ENCODE peak calls at places on chromosome 10, in ten cellular contexts. U is hepatocyte, N is AG10803, Z is heart right ventricle, F is uterus, G is fibroblast of pulmonary artery, K is astrocyte of the cerebellum, C is lower leg skin, S is astrocyte of the spinal cord, O is neural progenitor cell. J is an unnamed sample.

GRCh38 chr10:113499066-113499465 is 53.8 kb upstream of the HABP2 start:
- DNase-seq in U (no peak), N (peak), Z (no peak), F (no peak), G (no peak), K (no peak), C (no peak), S (no peak), O (no peak), J (no peak)

GRCh38 chr10:78745445-78745844 is 323.3 kb upstream of the ZMIZ1 start:
- DNase-seq in U (peak), N (no peak), Z (no peak), F (no peak), G (no peak), K (no peak), C (no peak), S (no peak), O (no peak), J (no peak)

GRCh38 chr10:51397695-51398094 is 301.7 kb downstream of the CSTF2T start:
- DNase-seq in U (peak), N (peak), Z (peak), F (peak), G (peak), K (peak), C (peak), S (peak), O (no peak), J (no peak)

GRCh38 chr10:85645097-85645496 is 721.5 kb downstream of the GRID1 start:
- DNase-seq in U (no peak), N (no peak), Z (no peak), F (no peak), G (no peak), K (no peak), C (no peak), S (peak), O (no peak), J (no peak)

GRCh38 chr10:15236340-15236739 is 67.8 kb upstream of the NMT2 start:
- DNase-seq in U (no peak), N (peak), Z (no peak), F (no peak), G (peak), K (no peak), C (no peak), S (peak), O (no peak), J (no peak)

GRCh38 chr10:93741367-93741766 is 16.4 kb upstream of the LGI1 start:
- DNase-seq in U (no peak), N (no peak), Z (no peak), F (no peak), G (no peak), K (no peak), C (no peak), S (no peak), O (no peak), J (no peak)

GRCh38 chr10:93383562-93383981 is 98.6 kb downstream of the MYOF start:
- DNase-seq in U (no peak), N (peak), Z (peak), F (no peak), G (peak), K (peak), C (no peak), S (peak), O (no peak), J (peak)

GRCh38 chr10:125060038-125060437 is 100.3 kb downstream of the CTBP2 start:
- DNase-seq in U (no peak), N (peak), Z (no peak), F (no peak), G (peak), K (no peak), C (no peak), S (peak), O (no peak), J (no peak)

GRCh38 chr10:76882245-76882644 is 755.4 kb downstream of the KCNMA1 start:
- DNase-seq in U (no peak), N (no peak), Z (no peak), F (no peak), G (no peak), K (no peak), C (no peak), S (no peak), O (no peak), J (no peak)

GRCh38 chr10:70503776-70504175 is 25.2 kb downstream of the PALD1 start:
- DNase-seq in U (no peak), N (no peak), Z (no peak), F (no peak), G (no peak), K (no peak), C (no peak), S (no peak), O (no peak), J (no peak)

GRCh38 chr10:79933961-79934360 is 14.9 kb downstream of the SFTPD start:
- DNase-seq in U (peak), N (no peak), Z (no peak), F (no peak), G (peak), K (no peak), C (no peak), S (no peak), O (no peak), J (no peak)

GRCh38 chr10:100562806-100563293 is 27.1 kb downstream of the HIF1AN start:
- DNase-seq in U (peak), N (peak), Z (no peak), F (no peak), G (peak), K (no peak), C (no peak), S (peak), O (peak), J (no peak)

GRCh38 chr10:484925-485661 is 204.4 kb downstream of the DIP2C start:
- DNase-seq in U (no peak), N (no peak), Z (no peak), F (no peak), G (no peak), K (no peak), C (no peak), S (peak), O (no peak), J (no peak)

GRCh38 chr10:110802551-110803238 is 69.0 kb upstream of the PDCD4 start:
- DNase-seq in U (peak), N (peak), Z (peak), F (peak), G (peak), K (peak), C (peak), S (peak), O (no peak), J (peak)

GRCh38 chr10:62183857-62184805 is 84.5 kb downstream of the RTKN2 start:
- DNase-seq in U (no peak), N (no peak), Z (no peak), F (no peak), G (no peak), K (no peak), C (no peak), S (no peak), O (no peak), J (no peak)

GRCh38 chr10:1297566-1298301 is 241.5 kb downstream of the WDR37 start:
- DNase-seq in U (no peak), N (no peak), Z (peak), F (no peak), G (no peak), K (no peak), C (no peak), S (no peak), O (peak), J (no peak)

GRCh38 chr10:78777466-78778256 is 291.1 kb upstream of the ZMIZ1 start:
- DNase-seq in U (peak), N (peak), Z (peak), F (peak), G (no peak), K (peak), C (peak), S (peak), O (no peak), J (no peak)

GRCh38 chr10:35884657-35885071 is 242.6 kb upstream of the FZD8 start:
- DNase-seq in U (peak), N (no peak), Z (no peak), F (no peak), G (no peak), K (no peak), C (no peak), S (no peak), O (peak), J (no peak)

GRCh38 chr10:30111340-30111980 is 52.1 kb upstream of the JCAD start:
- DNase-seq in U (no peak), N (peak), Z (no peak), F (no peak), G (peak), K (peak), C (no peak), S (peak), O (no peak), J (peak)

GRCh38 chr10:35089641-35090161 is 440 bp downstream of the CUL2 start:
- DNase-seq in U (peak), N (peak), Z (no peak), F (no peak), G (peak), K (no peak), C (peak), S (peak), O (peak), J (no peak)

GRCh38 chr10:107687702-107688101 is 523.2 kb upstream of the SORCS1 start:
- DNase-seq in U (no peak), N (no peak), Z (no peak), F (no peak), G (no peak), K (no peak), C (no peak), S (no peak), O (no peak), J (no peak)

GRCh38 chr10:132107211-132107946 is 41.6 kb downstream of the JAKMIP3 start:
- DNase-seq in U (no peak), N (no peak), Z (no peak), F (no peak), G (no peak), K (no peak), C (no peak), S (no peak), O (no peak), J (no peak)

GRCh38 chr10:20254078-20254477 is 437.8 kb downstream of the PLXDC2 start:
- DNase-seq in U (no peak), N (no peak), Z (peak), F (no peak), G (peak), K (peak), C (no peak), S (peak), O (no peak), J (no peak)

GRCh38 chr10:14282271-14282670 is 48.5 kb downstream of the FRMD4A start:
- DNase-seq in U (no peak), N (peak), Z (no peak), F (no peak), G (no peak), K (no peak), C (no peak), S (no peak), O (no peak), J (no peak)

GRCh38 chr10:118551535-118552100 is 43.8 kb downstream of the PRLHR start:
- DNase-seq in U (no peak), N (no peak), Z (no peak), F (no peak), G (no peak), K (no peak), C (no peak), S (no peak), O (no peak), J (no peak)

GRCh38 chr10:80569131-80569895 is 31.6 kb downstream of the SH2D4B start:
- DNase-seq in U (no peak), N (no peak), Z (no peak), F (no peak), G (no peak), K (no peak), C (no peak), S (no peak), O (no peak), J (no peak)

GRCh38 chr10:62381385-62382102 is 7.4 kb downstream of the ZNF365 start:
- DNase-seq in U (no peak), N (no peak), Z (no peak), F (no peak), G (no peak), K (no peak), C (no peak), S (no peak), O (no peak), J (no peak)

GRCh38 chr10:96529634-96530279 is 16.0 kb upstream of the TLL2 start:
- DNase-seq in U (no peak), N (no peak), Z (no peak), F (no peak), G (no peak), K (no peak), C (no peak), S (no peak), O (no peak), J (no peak)
- TF ChIP-seq CTCF in U (no peak), N (no peak), Z (no peak), F (no peak), G (no peak), K (no peak), C (no peak), S (no peak), O (no peak), J (no peak)

GRCh38 chr10:106661133-106661766 is 503.3 kb downstream of the SORCS1 start:
- DNase-seq in U (no peak), N (no peak), Z (no peak), F (no peak), G (no peak), K (no peak), C (no peak), S (no peak), O (no peak), J (no peak)
- H3K4me3 ChIP-seq in U (no peak), N (no peak), Z (no peak), F (no peak), G (no peak), K (no peak), C (no peak), S (no peak), O (no peak), J (no peak)

GRCh38 chr10:72328045-72328828 is 26.5 kb downstream of the DNAJB12 start:
- DNase-seq in U (peak), N (peak), Z (peak), F (peak), G (peak), K (no peak), C (no peak), S (peak), O (peak), J (no peak)
- TF ChIP-seq CTCF in U (peak), N (peak), Z (peak), F (peak), G (peak), K (peak), C (no peak), S (peak), O (peak), J (peak)

GRCh38 chr10:42836096-42836495 is 53.5 kb downstream of the BMS1 start:
- DNase-seq in U (no peak), N (no peak), Z (no peak), F (no peak), G (no peak), K (no peak), C (no peak), S (no peak), O (peak), J (no peak)

GRCh38 chr10:42836771-42837468 is 54.3 kb downstream of the BMS1 start:
- DNase-seq in U (peak), N (peak), Z (no peak), F (no peak), G (peak), K (no peak), C (no peak), S (peak), O (no peak), J (no peak)
- H3K4me3 ChIP-seq in U (peak), N (peak), Z (peak), F (no peak), G (peak), K (peak), C (peak), S (peak), O (peak), J (peak)

DNA sequence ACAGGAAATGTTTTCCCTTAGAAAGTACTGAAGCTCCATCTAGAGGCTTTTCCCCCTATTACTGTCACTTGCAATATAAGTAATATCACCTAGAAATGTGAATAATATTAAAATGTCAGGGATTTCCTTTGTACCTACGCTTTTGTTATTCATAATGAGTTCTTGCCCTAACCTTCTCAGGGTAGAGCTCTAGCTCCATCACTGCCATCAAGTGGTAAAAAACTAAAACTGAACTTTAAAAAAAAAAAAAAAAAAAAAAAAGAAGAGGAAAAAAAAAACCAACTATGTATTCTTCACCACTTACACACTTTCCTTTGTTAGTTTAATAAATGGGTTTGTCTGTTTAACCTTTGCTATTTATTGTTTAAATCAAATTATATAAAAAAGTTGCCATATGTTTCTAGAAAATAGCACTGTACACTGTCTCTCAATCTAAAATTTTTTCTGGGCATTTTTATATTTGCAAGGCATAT is 49.9 kb downstream of the DNAJC1 start:
- DNase-seq in U (peak), N (peak), Z (no peak), F (no peak), G (peak), K (peak), C (no peak), S (peak), O (peak), J (peak)
- TF ChIP-seq CTCF in U (peak), N (peak), Z (peak), F (no peak), G (peak), K (peak), C (no peak), S (peak), O (peak), J (peak)

GRCh38 chr10:49609283-49610014 is 661 bp upstream of the SLC18A3 start:
- DNase-seq in U (no peak), N (no peak), Z (no peak), F (no peak), G (no peak), K (no peak), C (no peak), S (no peak), O (peak), J (no peak)
- H3K4me3 ChIP-seq in U (peak), N (no peak), Z (no peak), F (no peak), G (no peak), K (no peak), C (no peak), S (no peak), O (peak), J (no peak)

GRCh38 chr10:53209941-53210611 is 437.5 kb upstream of the MBL2 start:
- DNase-seq in U (peak), N (no peak), Z (no peak), F (no peak), G (peak), K (peak), C (no peak), S (peak), O (peak), J (no peak)
- TF ChIP-seq CTCF in U (peak), N (no peak), Z (peak), F (no peak), G (peak), K (peak), C (no peak), S (peak), O (peak), J (no peak)

DNA sequence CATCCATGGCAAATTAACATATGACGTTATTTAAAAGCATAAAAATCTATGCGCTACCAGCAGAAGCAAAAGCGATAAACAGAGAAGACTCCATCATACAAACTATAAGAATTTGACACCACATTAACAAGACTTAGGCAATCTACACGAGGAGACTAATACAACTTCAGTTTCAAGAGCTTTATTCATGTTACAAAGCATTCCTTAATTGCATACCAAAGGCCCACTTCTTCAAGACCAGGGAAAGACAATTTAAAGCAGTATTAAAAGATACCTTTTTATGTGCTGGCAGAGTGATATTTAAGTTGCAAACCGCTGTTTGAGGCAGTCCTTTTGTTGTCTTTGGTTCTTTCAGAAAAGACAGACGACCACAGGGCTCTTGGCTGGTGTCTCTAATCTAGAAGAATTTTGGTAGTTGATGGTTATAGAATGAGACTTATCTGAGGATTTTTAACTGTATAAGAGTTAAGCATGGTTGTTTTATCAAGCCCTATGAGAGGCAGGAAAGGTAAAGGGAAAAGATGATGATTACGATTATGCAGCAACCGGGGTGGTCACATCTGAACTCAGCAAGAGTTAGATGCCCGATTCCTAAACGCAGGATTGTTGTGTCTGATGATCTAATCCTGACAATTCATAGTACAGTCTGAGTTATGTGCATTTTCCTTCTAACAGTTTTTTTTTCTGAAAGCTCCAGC is 176.1 kb upstream of the CCDC6 start:
- DNase-seq in U (no peak), N (no peak), Z (no peak), F (no peak), G (no peak), K (no peak), C (no peak), S (no peak), O (no peak), J (no peak)
- H3K4me3 ChIP-seq in U (no peak), N (no peak), Z (no peak), F (no peak), G (no peak), K (no peak), C (no peak), S (no peak), O (no peak), J (no peak)

GRCh38 chr10:104350146-104350635 is 3.4 kb upstream of the CFAP58 start:
- DNase-seq in U (peak), N (peak), Z (peak), F (peak), G (peak), K (no peak), C (peak), S (peak), O (peak), J (no peak)
- TF ChIP-seq CTCF in U (peak), N (peak), Z (peak), F (peak), G (peak), K (peak), C (no peak), S (peak), O (peak), J (peak)

GRCh38 chr10:4847580-4848020 is 21.6 kb downstream of the AKR1E2 start:
- DNase-seq in U (peak), N (peak), Z (no peak), F (no peak), G (peak), K (peak), C (no peak), S (peak), O (no peak), J (peak)
- H3K4me3 ChIP-seq in U (no peak), N (no peak), Z (no peak), F (no peak), G (no peak), K (no peak), C (no peak), S (no peak), O (no peak), J (no peak)